ENCODE peak calls at places on chromosomes 4 and X, in four cellular contexts. X, S, G and E are unnamed samples.

GRCh38 chr4:11914406-11914805 is 485.7 kb upstream of the HS3ST1 start:
- DNase-seq in G (no peak), S (no peak), X (no peak), E (no peak)

GRCh38 chr4:83639849-83640493 is 104.1 kb downstream of the GPAT3 start:
- DNase-seq in G (peak; percentile 67), S (peak; percentile 38), X (peak; percentile 71), E (peak; percentile 64)

GRCh38 chr4:183241322-183241640 is 78.8 kb downstream of the CLDN22 start:
- DNase-seq in G (peak; percentile 11), S (no peak), X (no peak), E (no peak)

GRCh38 chrX:63889001-63889400 is 104.0 kb upstream of the ARHGEF9 start:
- DNase-seq in G (no peak), X (no peak), S (no peak), E (no peak)

GRCh38 chrX:338836-339400 is 20.3 kb upstream of the GTPBP6 start:
- DNase-seq in S (no peak), G (no peak), X (no peak), E (no peak)

GRCh38 chr4:78145622-78146021 is 88.5 kb downstream of the FRAS1 start:
- DNase-seq in S (no peak), G (no peak), X (no peak), E (no peak)

GRCh38 chr4:80925293-80925692 is 105.2 kb upstream of the BMP3 start:
- DNase-seq in G (no peak), S (no peak), X (no peak), E (no peak)

GRCh38 chr4:112557676-112558411 is 41.9 kb upstream of the NEUROG2 start:
- DNase-seq in G (no peak), S (no peak), X (no peak), E (no peak)

GRCh38 chrX:318739-319578 is at the start of gene GTPBP6:
- DNase-seq in S (peak; percentile 99), X (peak; percentile 98), G (peak; percentile 76), E (peak; percentile 94)

GRCh38 chr4:37989398-37990260 is 29.4 kb downstream of the PTTG2 start:
- DNase-seq in S (no peak), G (no peak), X (no peak), E (no peak)

GRCh38 chr4:105988671-105989070 is 93.4 kb downstream of the NPNT start:
- DNase-seq in G (no peak), S (no peak), X (no peak), E (no peak)

GRCh38 chr4:105991726-105992125 is 96.5 kb downstream of the NPNT start:
- DNase-seq in G (no peak), S (no peak), X (no peak), E (no peak)

GRCh38 chr4:105992641-105993305 is 97.5 kb downstream of the NPNT start:
- DNase-seq in X (no peak), S (no peak), G (no peak), E (no peak)

GRCh38 chr4:105989411-105990242 is 94.4 kb downstream of the NPNT start:
- DNase-seq in G (no peak), X (no peak), S (no peak), E (no peak)

DNA sequence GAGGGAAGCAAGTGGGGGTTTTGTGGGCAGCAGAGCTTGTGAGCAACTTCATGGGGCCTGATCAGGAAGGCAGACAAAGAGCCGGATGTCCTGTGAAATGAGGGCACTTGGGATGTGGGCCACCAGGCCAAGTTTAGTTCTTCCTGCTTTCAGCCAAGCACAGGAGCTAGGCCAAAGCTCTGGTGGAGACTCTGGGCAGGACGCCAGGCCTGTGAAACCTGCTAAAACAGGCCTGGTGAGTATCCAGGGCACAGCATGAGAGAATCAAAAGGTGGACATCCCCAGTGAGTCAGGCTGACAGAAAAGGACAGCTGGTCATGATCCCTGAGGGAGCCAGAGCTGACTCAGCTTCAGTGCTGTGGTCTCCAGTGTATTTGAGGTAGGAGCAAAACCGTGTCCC is 95.7 kb downstream of the NPNT start:
- DNase-seq in X (no peak), S (no peak), G (no peak), E (no peak)
- TF ChIP-seq ELF4 in X (no peak), S (no peak), G (no peak), E (no peak)

GRCh38 chrX:110449312-110449711 is 90.7 kb downstream of the RTL9 start:
- DNase-seq in X (no peak), G (no peak), S (no peak), E (no peak)
- TF ChIP-seq SP1 in X (no peak), G (no peak), S (no peak), E (no peak)

GRCh38 chr4:86500527-86500926 is 93.6 kb upstream of the PTPN13 start:
- DNase-seq in S (no peak), X (no peak), G (no peak), E (no peak)
- TF ChIP-seq ELF4 in S (no peak), X (no peak), G (no peak), E (no peak)

DNA sequence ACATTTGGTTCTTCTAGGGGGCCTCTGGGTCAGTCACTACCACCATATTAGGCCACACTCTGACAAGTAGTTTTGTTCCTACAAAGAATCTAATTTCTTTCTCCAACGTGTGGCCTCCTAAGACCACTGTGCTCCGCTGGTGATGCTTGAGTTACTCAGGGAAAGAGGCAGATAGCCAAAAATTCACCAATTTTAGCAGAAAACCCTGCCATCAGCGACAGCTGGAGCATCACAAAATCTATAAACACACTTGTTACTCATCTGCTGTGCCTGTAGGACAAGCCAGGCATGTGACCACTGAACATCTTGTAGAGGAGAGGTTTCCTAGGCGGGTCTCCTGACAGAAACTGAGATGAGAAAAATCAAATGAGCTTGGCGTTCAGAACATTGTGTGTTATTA is 105.4 kb downstream of the SYNPO2 start:
- DNase-seq in G (no peak), S (no peak), X (no peak), E (no peak)
- TF ChIP-seq SP1 in G (no peak), S (no peak), X (no peak), E (no peak)

GRCh38 chr4:94262163-94263016 is 54.7 kb downstream of the SMARCAD1 start:
- DNase-seq in G (no peak), X (no peak), S (no peak), E (peak; percentile 6)
- TF ChIP-seq ELF4 in G (no peak), X (no peak), S (no peak), E (no peak)

GRCh38 chrX:24563291-24564010 is 83.7 kb downstream of the PCYT1B start:
- DNase-seq in G (no peak), X (no peak), S (no peak), E (no peak)

GRCh38 chrX:24566233-24566632 is 80.9 kb downstream of the PCYT1B start:
- DNase-seq in X (no peak), G (no peak), S (no peak), E (no peak)

GRCh38 chrX:24561121-24561520 is 86.0 kb downstream of the PCYT1B start:
- DNase-seq in G (peak; percentile 25), X (no peak), S (no peak), E (peak; percentile 38)
- TF ChIP-seq SP1 in G (no peak), X (no peak), S (no peak), E (no peak)

DNA sequence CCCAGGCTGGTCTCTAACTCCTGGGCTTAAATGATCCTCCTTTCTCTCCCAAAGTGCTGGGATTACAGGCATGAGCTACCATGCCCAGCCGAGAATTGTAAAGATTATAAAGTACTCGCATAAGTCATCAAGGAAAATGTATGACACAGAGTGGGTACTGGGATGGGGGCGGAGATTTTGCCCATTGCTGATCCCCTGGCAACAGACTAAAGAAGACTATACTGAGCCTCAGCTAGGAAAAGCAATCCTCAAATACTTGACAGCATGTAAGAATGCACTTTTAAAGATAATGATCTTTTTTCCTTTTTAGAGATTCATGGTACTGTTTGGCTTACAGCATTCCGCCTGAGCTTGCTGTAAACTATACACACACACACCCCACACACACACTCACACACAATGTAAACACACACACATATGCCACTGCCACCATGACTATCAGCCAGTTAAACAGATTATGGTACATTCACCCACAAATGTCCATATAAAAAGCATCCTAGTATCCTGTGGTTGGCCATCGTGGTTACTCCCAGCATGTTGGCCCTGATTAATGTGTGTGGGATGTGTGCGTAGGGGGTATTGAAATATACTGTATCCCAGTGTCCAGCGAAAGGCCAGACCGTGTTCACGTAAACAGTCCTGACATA is 113.0 kb downstream of the AMELX start:
- DNase-seq in X (no peak), S (no peak), G (no peak), E (no peak)
- TF ChIP-seq ELF4 in X (no peak), S (no peak), G (no peak), E (no peak)

GRCh38 chr4:138976526-138976925 is 39.1 kb upstream of the NOCT start:
- DNase-seq in S (no peak), G (no peak), X (no peak), E (no peak)

GRCh38 chr4:138975225-138975624 is 40.4 kb upstream of the NOCT start:
- DNase-seq in X (no peak), G (no peak), S (peak; percentile 56), E (no peak)

GRCh38 chr4:138977525-138977924 is 38.1 kb upstream of the NOCT start:
- DNase-seq in X (peak; percentile 64), S (no peak), G (no peak), E (no peak)

GRCh38 chr4:138978028-138978585 is 37.5 kb upstream of the NOCT start:
- DNase-seq in X (no peak), G (no peak), S (no peak), E (no peak)

DNA sequence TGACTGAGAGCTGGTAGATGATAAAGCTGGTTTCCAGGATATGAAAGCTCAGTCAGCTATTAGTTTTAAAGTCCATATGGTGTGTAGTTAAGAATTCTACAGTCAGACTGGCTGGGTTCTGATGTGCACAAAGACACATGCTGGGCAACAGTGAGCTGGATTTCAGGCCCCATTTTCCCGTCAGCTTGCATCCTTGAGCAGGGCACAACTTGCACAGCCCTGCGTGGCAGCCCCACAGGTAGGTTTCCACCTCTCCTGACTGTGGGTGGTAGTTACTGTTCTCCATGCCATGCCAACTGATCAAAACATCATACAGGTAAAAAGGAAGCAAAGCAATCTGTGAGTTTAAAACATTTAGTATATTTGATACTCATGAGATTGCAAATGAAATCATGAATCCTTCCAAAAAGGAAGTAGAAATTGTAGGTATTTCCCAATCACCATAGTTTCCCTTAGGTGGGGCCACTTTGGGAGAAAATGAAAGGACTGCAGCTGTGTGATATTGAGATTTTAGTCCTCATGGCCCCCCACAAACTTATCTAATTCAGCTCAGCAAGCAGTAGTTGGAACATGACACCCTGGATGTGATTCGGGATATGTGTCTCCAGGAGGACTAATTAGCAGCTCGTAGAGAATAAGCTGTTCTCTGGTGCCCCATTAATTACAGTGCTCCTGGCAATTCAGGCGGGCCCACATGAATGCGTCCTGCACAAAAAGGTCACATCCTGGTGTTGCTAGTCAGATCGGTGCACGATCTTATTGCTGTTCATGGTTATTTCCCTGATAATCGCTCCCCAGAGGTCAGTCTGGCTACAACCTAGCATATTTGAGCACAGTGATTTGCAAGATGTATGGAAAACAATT is 42.4 kb upstream of the NOCT start:
- DNase-seq in X (no peak), G (no peak), S (no peak), E (no peak)
- TF ChIP-seq SP1 in X (no peak), G (no peak), S (no peak), E (no peak)